ENCODE peak calls at places on chromosome 1, in six cellular contexts. One of them, this sample, is unnamed.
A peak's percentile ranks its signal among the peaks of the same experiment; 100 is the strongest.

GRCh38 chr1:152325111-152325510 is at the start of gene FLG:
- DNase-seq in mucosa of descending colon: no peak
- DNase-seq in heart right ventricle: no peak
- DNase-seq in thoracic aorta: no peak
- DNase-seq in GM06990: no peak
- DNase-seq in stomach: no peak
- DNase-seq in this sample: no peak

GRCh38 chr1:7104053-7104738 is 318.9 kb downstream of the CAMTA1 start:
- DNase-seq in thoracic aorta: no peak
- DNase-seq in heart right ventricle: no peak
- DNase-seq in mucosa of descending colon: no peak
- DNase-seq in GM06990: no peak
- DNase-seq in stomach: no peak
- DNase-seq in this sample: no peak

GRCh38 chr1:7293702-7294630 is 477.1 kb upstream of the VAMP3 start:
- DNase-seq in GM06990: no peak
- DNase-seq in thoracic aorta: no peak
- DNase-seq in stomach: no peak
- DNase-seq in heart right ventricle: no peak
- DNase-seq in mucosa of descending colon: no peak
- DNase-seq in this sample: no peak

GRCh38 chr1:223410036-223410435 is 16.8 kb downstream of the CCDC185 start:
- DNase-seq in heart right ventricle: no peak
- DNase-seq in stomach: no peak
- DNase-seq in GM06990: no peak
- DNase-seq in thoracic aorta: no peak
- DNase-seq in mucosa of descending colon: no peak
- DNase-seq in this sample: no peak

GRCh38 chr1:227895828-227896685 is 51.7 kb downstream of the WNT9A start:
- DNase-seq in stomach: peak; percentile 24
- DNase-seq in GM06990: no peak
- DNase-seq in heart right ventricle: peak; percentile 11
- DNase-seq in thoracic aorta: no peak
- DNase-seq in mucosa of descending colon: peak; percentile 16
- DNase-seq in this sample: no peak

GRCh38 chr1:61865646-61866220 is 123.5 kb downstream of the PATJ start:
- DNase-seq in thoracic aorta: no peak
- DNase-seq in heart right ventricle: peak; percentile 14
- DNase-seq in GM06990: no peak
- DNase-seq in mucosa of descending colon: no peak
- DNase-seq in stomach: no peak
- DNase-seq in this sample: no peak

GRCh38 chr1:198788561-198789064 is 149.8 kb downstream of the PTPRC start:
- DNase-seq in heart right ventricle: no peak
- DNase-seq in stomach: no peak
- DNase-seq in thoracic aorta: no peak
- DNase-seq in GM06990: peak; percentile 29
- DNase-seq in mucosa of descending colon: no peak
- DNase-seq in this sample: peak; percentile 21

GRCh38 chr1:119686661-119687060 is 25.1 kb upstream of the PHGDH start:
- DNase-seq in stomach: no peak
- DNase-seq in GM06990: no peak
- DNase-seq in heart right ventricle: no peak
- DNase-seq in thoracic aorta: no peak
- DNase-seq in mucosa of descending colon: no peak
- DNase-seq in this sample: no peak

GRCh38 chr1:72202761-72203160 is 79.6 kb downstream of the NEGR1 start:
- DNase-seq in GM06990: no peak
- DNase-seq in heart right ventricle: no peak
- DNase-seq in thoracic aorta: no peak
- DNase-seq in mucosa of descending colon: no peak
- DNase-seq in stomach: no peak
- DNase-seq in this sample: no peak

GRCh38 chr1:160080381-160081100 is 797 bp upstream of the KCNJ9 start:
- DNase-seq in heart right ventricle: no peak
- DNase-seq in stomach: no peak
- DNase-seq in thoracic aorta: no peak
- DNase-seq in GM06990: no peak
- DNase-seq in mucosa of descending colon: no peak
- DNase-seq in this sample: no peak

GRCh38 chr1:217052196-217052595 is 329.0 kb upstream of the ESRRG start:
- DNase-seq in thoracic aorta: no peak
- DNase-seq in mucosa of descending colon: no peak
- DNase-seq in heart right ventricle: no peak
- DNase-seq in GM06990: no peak
- DNase-seq in stomach: no peak
- DNase-seq in this sample: no peak

GRCh38 chr1:217049081-217049480 is 325.9 kb upstream of the ESRRG start:
- DNase-seq in GM06990: no peak
- DNase-seq in mucosa of descending colon: no peak
- DNase-seq in heart right ventricle: no peak
- DNase-seq in stomach: no peak
- DNase-seq in thoracic aorta: no peak
- DNase-seq in this sample: no peak

GRCh38 chr1:217053666-217054065 is 330.4 kb upstream of the ESRRG start:
- DNase-seq in stomach: no peak
- DNase-seq in GM06990: no peak
- DNase-seq in mucosa of descending colon: no peak
- DNase-seq in thoracic aorta: no peak
- DNase-seq in heart right ventricle: no peak
- DNase-seq in this sample: no peak

DNA sequence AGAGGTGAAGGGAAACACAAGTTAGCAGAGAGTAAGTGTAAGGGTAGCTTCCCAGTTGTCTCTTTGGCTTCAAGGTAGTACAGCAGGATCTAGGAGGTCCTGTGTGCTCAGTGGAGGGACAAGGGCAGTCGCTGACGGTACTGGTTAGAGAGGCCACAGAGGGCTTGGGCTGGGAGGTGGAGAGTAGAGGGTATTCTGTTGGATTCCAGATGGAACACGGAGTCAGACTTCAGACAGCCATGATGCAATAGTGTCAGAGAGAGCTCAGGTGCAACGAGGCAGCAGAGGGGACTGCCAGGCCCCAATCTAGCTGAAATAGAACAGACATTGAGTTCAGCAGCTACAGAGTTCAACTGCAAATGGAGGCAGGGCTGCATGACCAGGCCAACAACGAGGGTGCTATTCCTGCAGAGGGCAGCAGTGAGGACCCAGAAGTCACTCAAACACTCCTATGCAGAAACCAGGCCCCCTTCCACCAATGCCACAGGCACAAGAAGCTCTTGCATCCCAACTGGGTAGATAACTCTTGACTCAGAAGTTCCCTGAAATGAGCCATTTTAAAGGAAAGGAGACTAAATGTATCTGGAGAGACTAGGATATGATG is 325.0 kb upstream of the ESRRG start:
- DNase-seq in GM06990: no peak
- DNase-seq in mucosa of descending colon: no peak
- DNase-seq in stomach: no peak
- DNase-seq in heart right ventricle: no peak
- DNase-seq in thoracic aorta: no peak
- DNase-seq in this sample: peak; percentile 23
- TF ChIP-seq CTCF in GM06990: peak; percentile 61
- TF ChIP-seq CTCF in mucosa of descending colon: no peak
- TF ChIP-seq CTCF in stomach: no peak
- TF ChIP-seq CTCF in heart right ventricle: no peak
- TF ChIP-seq CTCF in thoracic aorta: no peak
- TF ChIP-seq CTCF in this sample: peak; percentile 23

GRCh38 chr1:16986113-16986512 is 5.7 kb upstream of the MFAP2 start:
- DNase-seq in heart right ventricle: no peak
- DNase-seq in stomach: no peak
- DNase-seq in thoracic aorta: no peak
- DNase-seq in mucosa of descending colon: no peak
- DNase-seq in GM06990: no peak
- DNase-seq in this sample: no peak

GRCh38 chr1:16984717-16985116 is 4.3 kb upstream of the MFAP2 start:
- DNase-seq in thoracic aorta: peak; percentile 87
- DNase-seq in stomach: no peak
- DNase-seq in GM06990: no peak
- DNase-seq in mucosa of descending colon: no peak
- DNase-seq in heart right ventricle: peak; percentile 48
- DNase-seq in this sample: no peak

GRCh38 chr1:16988210-16988609 is 7.8 kb upstream of the MFAP2 start:
- DNase-seq in stomach: no peak
- DNase-seq in mucosa of descending colon: no peak
- DNase-seq in GM06990: no peak
- DNase-seq in thoracic aorta: no peak
- DNase-seq in heart right ventricle: no peak
- DNase-seq in this sample: no peak

GRCh38 chr1:16989676-16990391 is 9.4 kb upstream of the MFAP2 start:
- DNase-seq in heart right ventricle: no peak
- DNase-seq in thoracic aorta: no peak
- DNase-seq in GM06990: no peak
- DNase-seq in stomach: no peak
- DNase-seq in mucosa of descending colon: no peak
- DNase-seq in this sample: no peak

GRCh38 chr1:16986596-16987361 is 6.4 kb upstream of the MFAP2 start:
- DNase-seq in GM06990: no peak
- DNase-seq in stomach: no peak
- DNase-seq in heart right ventricle: no peak
- DNase-seq in thoracic aorta: no peak
- DNase-seq in mucosa of descending colon: no peak
- DNase-seq in this sample: no peak
- TF ChIP-seq CTCF in GM06990: peak; percentile 45
- TF ChIP-seq CTCF in stomach: no peak
- TF ChIP-seq CTCF in heart right ventricle: no peak
- TF ChIP-seq CTCF in thoracic aorta: no peak
- TF ChIP-seq CTCF in mucosa of descending colon: no peak
- TF ChIP-seq CTCF in this sample: peak; percentile 37

GRCh38 chr1:193019442-193020026 is 39.6 kb downstream of the UCHL5 start:
- DNase-seq in thoracic aorta: no peak
- DNase-seq in GM06990: no peak
- DNase-seq in mucosa of descending colon: no peak
- DNase-seq in stomach: no peak
- DNase-seq in heart right ventricle: peak; percentile 8
- DNase-seq in this sample: peak; percentile 11
- TF ChIP-seq CTCF in thoracic aorta: peak; percentile 59
- TF ChIP-seq CTCF in GM06990: peak; percentile 31
- TF ChIP-seq CTCF in mucosa of descending colon: no peak
- TF ChIP-seq CTCF in stomach: peak; percentile 60
- TF ChIP-seq CTCF in heart right ventricle: peak; percentile 32
- TF ChIP-seq CTCF in this sample: peak; percentile 32

DNA sequence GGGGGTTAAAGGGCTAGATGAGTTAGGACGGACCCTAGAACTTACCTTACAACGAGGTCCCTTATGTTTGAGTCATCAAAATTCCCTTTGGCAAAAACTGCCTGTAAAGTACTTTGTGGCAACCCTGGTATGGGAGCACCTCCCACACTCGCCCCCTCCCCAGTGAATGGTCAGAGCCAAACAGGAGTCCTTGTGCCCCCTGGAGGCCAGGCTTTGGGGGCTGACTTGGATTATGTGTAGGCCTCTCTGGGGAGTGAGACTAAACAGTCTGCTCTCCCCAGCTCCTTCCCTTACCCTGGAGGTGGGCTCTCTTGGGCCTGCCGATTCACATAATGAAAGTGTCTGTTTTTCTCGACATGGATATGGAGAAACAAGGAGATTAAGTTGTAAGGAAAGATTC is 81.2 kb downstream of the ADCY10 start:
- DNase-seq in stomach: no peak
- DNase-seq in thoracic aorta: no peak
- DNase-seq in heart right ventricle: no peak
- DNase-seq in mucosa of descending colon: no peak
- DNase-seq in GM06990: no peak
- DNase-seq in this sample: no peak
- TF ChIP-seq CTCF in stomach: no peak
- TF ChIP-seq CTCF in thoracic aorta: no peak
- TF ChIP-seq CTCF in heart right ventricle: no peak
- TF ChIP-seq CTCF in mucosa of descending colon: no peak
- TF ChIP-seq CTCF in GM06990: no peak
- TF ChIP-seq CTCF in this sample: no peak

DNA sequence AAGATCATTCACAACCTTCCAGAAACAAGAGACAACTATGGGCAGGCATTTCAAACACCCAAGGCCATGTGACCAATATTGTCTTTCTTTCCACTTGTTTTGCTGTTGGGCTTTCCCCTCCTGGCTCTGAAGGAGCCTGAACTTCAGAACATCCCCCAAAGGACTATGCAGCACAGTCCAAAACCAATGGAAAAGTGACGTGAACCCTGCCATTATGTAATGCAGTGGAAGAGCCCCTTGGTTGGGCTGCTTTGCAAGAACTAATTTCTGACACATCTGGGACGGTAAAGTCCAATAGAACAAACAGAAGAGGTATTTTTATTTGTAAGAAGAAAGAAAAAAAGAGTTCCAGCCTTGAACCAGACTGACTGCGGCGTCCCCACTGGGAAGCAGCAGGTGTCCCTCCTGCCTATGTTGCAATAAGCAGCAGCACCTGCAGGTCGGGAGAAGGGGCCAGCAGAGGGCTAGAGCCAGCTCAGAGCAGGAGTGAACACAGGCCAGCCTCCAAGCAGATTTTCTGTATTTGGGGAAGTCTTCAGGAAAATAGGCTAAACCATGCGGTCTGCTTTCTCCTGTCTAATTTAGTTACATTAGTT is 116.7 kb downstream of the CDC7 start:
- DNase-seq in thoracic aorta: no peak
- DNase-seq in heart right ventricle: peak; percentile 44
- DNase-seq in stomach: no peak
- DNase-seq in GM06990: no peak
- DNase-seq in mucosa of descending colon: peak; percentile 44
- DNase-seq in this sample: no peak
- TF ChIP-seq CTCF in thoracic aorta: no peak
- TF ChIP-seq CTCF in heart right ventricle: peak; percentile 13
- TF ChIP-seq CTCF in stomach: no peak
- TF ChIP-seq CTCF in GM06990: peak; percentile 58
- TF ChIP-seq CTCF in mucosa of descending colon: no peak
- TF ChIP-seq CTCF in this sample: peak; percentile 58

GRCh38 chr1:9719978-9720722 is 68.6 kb downstream of the PIK3CD start:
- DNase-seq in heart right ventricle: no peak
- DNase-seq in thoracic aorta: no peak
- DNase-seq in GM06990: no peak
- DNase-seq in stomach: no peak
- DNase-seq in mucosa of descending colon: no peak
- DNase-seq in this sample: no peak

GRCh38 chr1:9723068-9723805 is 71.7 kb downstream of the PIK3CD start:
- DNase-seq in stomach: no peak
- DNase-seq in mucosa of descending colon: no peak
- DNase-seq in heart right ventricle: no peak
- DNase-seq in thoracic aorta: no peak
- DNase-seq in GM06990: no peak
- DNase-seq in this sample: no peak

GRCh38 chr1:9720785-9721605 is 69.5 kb downstream of the PIK3CD start:
- DNase-seq in stomach: no peak
- DNase-seq in thoracic aorta: no peak
- DNase-seq in GM06990: no peak
- DNase-seq in heart right ventricle: no peak
- DNase-seq in mucosa of descending colon: no peak
- DNase-seq in this sample: no peak

GRCh38 chr1:9722378-9722749 is 70.8 kb downstream of the PIK3CD start:
- DNase-seq in GM06990: no peak
- DNase-seq in stomach: no peak
- DNase-seq in thoracic aorta: no peak
- DNase-seq in heart right ventricle: no peak
- DNase-seq in mucosa of descending colon: no peak
- DNase-seq in this sample: no peak

GRCh38 chr1:9721606-9722377 is 70.3 kb downstream of the PIK3CD start:
- DNase-seq in GM06990: peak; percentile 60
- DNase-seq in mucosa of descending colon: no peak
- DNase-seq in stomach: no peak
- DNase-seq in thoracic aorta: no peak
- DNase-seq in heart right ventricle: peak; percentile 32
- DNase-seq in this sample: peak; percentile 62
- TF ChIP-seq CTCF in GM06990: peak; percentile 76
- TF ChIP-seq CTCF in mucosa of descending colon: peak; percentile 59
- TF ChIP-seq CTCF in stomach: no peak
- TF ChIP-seq CTCF in thoracic aorta: peak; percentile 64
- TF ChIP-seq CTCF in heart right ventricle: peak; percentile 40
- TF ChIP-seq CTCF in this sample: no peak